ENCODE peak calls at places on chromosomes 4 and X, in four cellular contexts. H is central memory CD4-positive, alpha-beta T cell; E is Daoy; Z is GM23338. S is an unnamed sample.

GRCh38 chrX:101040197-101040596 is 11.7 kb downstream of the TRMT2B start:
- DNase-seq in Z (no peak), E (no peak), H (no peak), S (no peak)

GRCh38 chrX:107766470-107767140 is 9.0 kb downstream of the TSC22D3 start:
- DNase-seq in E (peak), Z (no peak), H (no peak), S (no peak)

GRCh38 chr4:10117424-10118354 is 1.1 kb upstream of the WDR1 start:
- DNase-seq in Z (peak), E (no peak), H (peak), S (no peak)

GRCh38 chr4:126124817-126125216 is 810.1 kb downstream of the FAT4 start:
- DNase-seq in Z (no peak), H (no peak), E (no peak), S (no peak)

GRCh38 chr4:112140536-112140935 is 4.7 kb upstream of the FAM241A start:
- DNase-seq in H (no peak), Z (no peak), E (no peak), S (no peak)

GRCh38 chr4:107519057-107519456 is 201.0 kb downstream of the PAPSS1 start:
- DNase-seq in H (no peak), Z (peak), E (peak), S (peak)

GRCh38 chr4:5280845-5281244 is 229.6 kb downstream of the STK32B start:
- DNase-seq in E (no peak), Z (no peak), H (no peak), S (no peak)

GRCh38 chr4:94564252-94564651 is 112.5 kb downstream of the PDLIM5 start:
- DNase-seq in E (no peak), Z (peak), H (no peak), S (no peak)

GRCh38 chr4:160319868-160320260 is 1217.0 kb downstream of the RAPGEF2 start:
- DNase-seq in H (no peak), E (no peak), Z (no peak), S (no peak)

GRCh38 chr4:168654206-168655174 is 157.6 kb downstream of the PALLD start:
- DNase-seq in E (no peak), Z (peak), H (no peak), S (no peak)

GRCh38 chr4:167114416-167114971 is 119.8 kb downstream of the SPOCK3 start:
- DNase-seq in Z (no peak), E (no peak), H (no peak), S (no peak)

GRCh38 chrX:20968996-20969395 is 405.2 kb upstream of the CNKSR2 start:
- DNase-seq in H (no peak), Z (no peak), E (no peak), S (no peak)

GRCh38 chr4:8026455-8026854 is 86.8 kb upstream of the AFAP1 start:
- DNase-seq in E (no peak), H (no peak), Z (no peak), S (no peak)

GRCh38 chrX:119790977-119791436 is 423 bp downstream of the RPL39 start:
- DNase-seq in H (peak), E (no peak), Z (no peak), S (no peak)

GRCh38 chrX:22088326-22088725 is 56.2 kb downstream of the PHEX start:
- DNase-seq in H (no peak), Z (no peak), E (no peak), S (no peak)

GRCh38 chr4:7134737-7135388 is 57.5 kb upstream of the SORCS2 start:
- DNase-seq in Z (no peak), E (peak), H (no peak), S (no peak)

GRCh38 chrX:51484616-51485015 is 11.8 kb downstream of the NUDT11 start:
- DNase-seq in E (no peak), Z (no peak), H (no peak), S (no peak)

GRCh38 chrX:29671426-29671825 is 543.9 kb upstream of the MAGEB2 start:
- DNase-seq in E (no peak), Z (no peak), H (no peak), S (no peak)

GRCh38 chrX:15719324-15719968 is 18.6 kb upstream of the CA5B start:
- DNase-seq in Z (no peak), H (no peak), E (no peak), S (no peak)

GRCh38 chr4:25446611-25447010 is 69.5 kb downstream of the ANAPC4 start:
- DNase-seq in Z (no peak), E (no peak), H (no peak), S (no peak)

GRCh38 chr4:174490356-174490969 is 31.8 kb downstream of the HPGD start:
- DNase-seq in Z (no peak), H (no peak), E (no peak), S (no peak)

GRCh38 chrX:38117485-38117884 is 103.2 kb downstream of the SRPX start:
- DNase-seq in Z (no peak), H (no peak), E (peak), S (no peak)